ENCODE peak calls at places on chromosomes 7 and 10, in six cellular contexts. D is NCI-H1105 treated with DMSO at 0.1 percent for 48 hours; F is NCI-H2171; Y is cardiac muscle cell; O is T follicular helper cell; G is stimulated activated CD8-positive, alpha-beta memory T cell treated with anti-CD3 and anti-CD28 coated beads, Interleukin-7, amount 100 ng/mL, for 4 hours. K is an unnamed sample.

GRCh38 chr10:127737563-127738511 is 852 bp downstream of the FOXI2 start:
- DNase-seq in F (no peak), G (no peak), O (no peak), D (no peak), Y (no peak), K (no peak)

GRCh38 chr10:48554246-48554645 is 50.6 kb downstream of the ARHGAP22 start:
- DNase-seq in O (no peak), F (no peak), G (no peak), Y (no peak), D (no peak), K (no peak)

GRCh38 chr7:159096736-159097581 is 47.7 kb downstream of the VIPR2 start:
- DNase-seq in G (no peak), D (no peak), Y (peak; percentile 61), O (no peak), F (peak; percentile 13), K (no peak)

GRCh38 chr7:155471728-155472127 is 13.8 kb downstream of the EN2 start:
- DNase-seq in O (no peak), Y (no peak), G (no peak), F (no peak), D (no peak), K (no peak)

GRCh38 chr10:48744587-48744986 is 59.9 kb downstream of the WDFY4 start:
- DNase-seq in G (no peak), D (no peak), F (no peak), Y (no peak), O (no peak), K (no peak)

GRCh38 chr10:126199221-126199998 is 188.9 kb downstream of the ADAM12 start:
- DNase-seq in G (no peak), O (no peak), D (no peak), F (no peak), Y (no peak), K (no peak)

GRCh38 chr7:114085592-114086490 is 167.0 kb upstream of the PPP1R3A start:
- DNase-seq in Y (peak; percentile 52), O (no peak), G (no peak), F (peak; percentile 94), D (peak; percentile 85), K (peak; percentile 39)

GRCh38 chr7:68319061-68319460 is 1279.2 kb upstream of the AUTS2 start:
- DNase-seq in F (no peak), D (no peak), Y (no peak), O (no peak), G (no peak), K (no peak)

GRCh38 chr10:100970076-100970913 is 991 bp downstream of the SEMA4G start:
- DNase-seq in G (peak; percentile 9), F (no peak), Y (no peak), D (peak; percentile 6), O (peak; percentile 21), K (peak; percentile 18)

GRCh38 chr7:100685631-100686145 is 8.4 kb downstream of the GIGYF1 start:
- DNase-seq in F (no peak), Y (no peak), G (no peak), D (no peak), O (no peak), K (no peak)

GRCh38 chr10:44393051-44393630 is 8.2 kb upstream of the CXCL12 start:
- DNase-seq in D (no peak), O (no peak), G (no peak), Y (no peak), F (no peak), K (no peak)

GRCh38 chr7:4683043-4683883 is 1.2 kb downstream of the FOXK1 start:
- DNase-seq in G (no peak), O (no peak), F (no peak), D (no peak), Y (no peak), K (no peak)

GRCh38 chr10:48684463-48684791 is 246 bp upstream of the WDFY4 start:
- DNase-seq in G (no peak), O (no peak), D (no peak), Y (no peak), F (no peak), K (no peak)

GRCh38 chr10:99859585-99859984 is 77.1 kb downstream of the ABCC2 start:
- DNase-seq in F (no peak), O (no peak), D (no peak), Y (peak; percentile 55), G (no peak), K (no peak)

GRCh38 chr10:72274730-72275350 is 1.1 kb downstream of the DDIT4 start:
- DNase-seq in O (no peak), F (peak; percentile 19), Y (peak; percentile 56), G (no peak), D (peak; percentile 41), K (peak; percentile 73)

GRCh38 chr10:48655426-48656240 is 29.0 kb upstream of the WDFY4 start:
- DNase-seq in Y (no peak), D (peak; percentile 31), G (no peak), F (no peak), O (no peak), K (peak; percentile 16)

K was measured in CD4-positive, alpha-beta memory T cell.